ENCODE peak calls at places on chromosomes 6 and 20, in four cellular contexts. V, X, J and R are unnamed samples. For H3K4me1, the result is how much of the 10 kb centered on the place peaks cover.

GRCh38 chr6:144555078-144555477 is 269.9 kb downstream of the UTRN start:
- DNase-seq in V (no peak), X (no peak), J (no peak), R (no peak)

GRCh38 chr6:18585032-18585573 is 198.0 kb downstream of the RNF144B start:
- DNase-seq in V (peak), X (no peak), J (peak), R (peak)

GRCh38 chr6:90493332-90493731 is 93.5 kb downstream of the MAP3K7 start:
- DNase-seq in V (no peak), X (no peak), J (peak), R (no peak)

GRCh38 chr20:35561671-35562070 is 19.8 kb downstream of the ERGIC3 start:
- DNase-seq in V (peak), X (peak), J (no peak), R (no peak)

GRCh38 chr6:28606424-28607391 is 81.0 kb downstream of the GPX5 start:
- DNase-seq in V (peak), X (peak), J (peak), R (peak)

GRCh38 chr6:35893246-35893645 is 27.7 kb downstream of the SRPK1 start:
- DNase-seq in V (peak), X (no peak), J (peak), R (peak)

GRCh38 chr20:3248993-3249347 is 10.0 kb upstream of the SLC4A11 start:
- DNase-seq in V (no peak), X (no peak), J (no peak), R (no peak)

GRCh38 chr6:164693934-164694333 is 615.5 kb downstream of the C6orf118 start:
- DNase-seq in V (peak), X (no peak), J (no peak), R (no peak)

GRCh38 chr20:61588356-61589054 is 336.4 kb downstream of the CDH4 start:
- DNase-seq in V (peak), X (no peak), J (peak), R (no peak)

GRCh38 chr6:91434135-91434534 is 847.3 kb upstream of the MAP3K7 start:
- DNase-seq in V (no peak), X (no peak), J (peak), R (no peak)

GRCh38 chr20:37007898-37008649 is 56.6 kb upstream of the SAMHD1 start:
- DNase-seq in V (peak), X (no peak), J (peak), R (peak)

DNA sequence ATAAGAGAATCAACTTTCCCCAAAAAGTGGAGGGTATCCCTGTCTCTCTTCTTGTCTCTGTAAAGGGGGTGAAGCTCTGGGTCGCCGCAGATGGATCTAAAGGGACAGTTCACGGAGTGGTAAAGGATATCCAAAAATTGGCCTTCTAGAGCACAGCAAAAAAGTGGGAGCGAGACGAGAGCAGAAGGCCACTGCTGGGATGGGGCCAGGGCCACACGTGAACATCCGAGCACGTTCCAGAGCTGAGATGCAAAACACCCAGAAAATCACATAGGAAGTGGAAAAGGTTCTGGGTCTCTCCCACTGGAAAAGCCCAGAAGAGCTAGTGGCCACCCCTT is 837 bp downstream of the TRAM2 start:
- DNase-seq in V (no peak), X (no peak), J (no peak), R (no peak)
- H3K4me1 ChIP-seq in V (under half), X (under half), J (under half), R (under half)

GRCh38 chr20:32464401-32465091 is 106.4 kb downstream of the ASXL1 start:
- DNase-seq in V (no peak), X (no peak), J (no peak), R (no peak)

GRCh38 chr20:32463642-32464400 is 105.7 kb downstream of the ASXL1 start:
- DNase-seq in V (no peak), X (no peak), J (no peak), R (no peak)

GRCh38 chr20:32461836-32462600 is 103.9 kb downstream of the ASXL1 start:
- DNase-seq in V (no peak), X (no peak), J (no peak), R (no peak)

GRCh38 chr20:32465092-32465900 is 107.2 kb downstream of the ASXL1 start:
- DNase-seq in V (no peak), X (no peak), J (peak), R (peak)

DNA sequence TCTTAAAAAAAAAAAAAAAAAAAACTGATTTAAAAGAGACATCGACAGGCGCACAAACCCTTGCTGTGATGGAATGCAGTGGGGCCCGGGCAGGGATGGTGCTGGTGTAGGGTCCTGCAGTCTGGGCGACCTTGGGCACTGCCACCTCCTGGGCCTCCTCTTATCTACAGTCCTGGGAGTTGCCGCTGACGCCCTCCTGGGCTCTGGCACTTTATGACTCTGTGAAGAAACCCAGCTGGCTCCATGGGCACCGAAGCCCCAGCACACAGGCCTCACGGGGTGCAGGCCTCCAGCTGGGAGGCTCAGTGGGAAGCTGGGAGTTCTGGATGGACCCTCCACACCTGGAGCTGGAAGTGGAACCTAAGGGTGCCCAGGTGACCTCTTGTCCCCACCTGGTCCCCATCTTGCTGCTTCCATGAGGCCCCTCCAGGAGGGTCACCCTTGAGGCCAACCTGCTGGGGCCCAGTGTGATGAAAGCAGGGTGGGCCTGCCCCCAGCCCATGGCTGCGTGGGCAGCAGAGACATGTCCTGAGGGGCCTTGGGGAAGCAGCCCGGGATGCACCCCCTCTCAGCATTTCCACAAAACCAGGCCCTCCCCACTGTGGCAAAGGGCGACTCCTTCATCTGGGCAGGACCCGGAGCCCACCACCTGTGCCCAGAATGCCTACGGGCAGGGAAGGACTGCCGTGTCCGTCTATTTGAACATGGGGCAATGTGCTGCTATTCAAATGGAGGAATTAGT is 104.9 kb downstream of the ASXL1 start:
- DNase-seq in V (no peak), X (no peak), J (no peak), R (no peak)
- H2BK120ac ChIP-seq in V (no peak), X (no peak), J (no peak), R (no peak)

DNA sequence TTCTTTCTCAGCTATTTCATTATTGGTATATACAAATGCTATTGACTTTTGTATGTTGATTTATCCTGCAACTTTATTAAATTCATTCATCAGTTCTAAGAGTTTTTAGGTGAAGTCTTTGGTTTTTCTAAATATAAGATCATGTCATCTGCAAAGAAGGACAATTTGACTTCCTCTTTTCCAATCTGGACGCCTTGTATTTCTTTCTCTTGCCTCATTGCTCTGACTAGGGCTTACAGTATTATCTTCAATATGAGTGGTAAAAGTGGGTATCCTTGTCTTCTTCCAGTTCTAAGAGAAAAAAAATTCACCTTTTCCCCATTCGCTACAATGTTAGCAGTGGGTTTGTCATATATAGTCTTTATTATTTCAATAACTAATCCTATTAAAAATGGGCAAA is 38.0 kb downstream of the KIF16B start:
- DNase-seq in V (no peak), X (no peak), J (no peak), R (no peak)
- H3K4me1 ChIP-seq in V (under half), X (under half), J (under half), R (under half)

GRCh38 chr6:154732538-154732823 is 735 bp upstream of the SCAF8 start:
- DNase-seq in V (no peak), X (peak), J (no peak), R (peak)

GRCh38 chr6:154726887-154727286 is 6.3 kb upstream of the SCAF8 start:
- DNase-seq in V (no peak), X (no peak), J (no peak), R (no peak)

GRCh38 chr6:154732824-154733609 is at the start of gene SCAF8:
- DNase-seq in V (peak), X (peak), J (peak), R (peak)

GRCh38 chr6:154733610-154734379 is 579 bp downstream of the SCAF8 start:
- DNase-seq in V (peak), X (peak), J (peak), R (peak)

GRCh38 chr6:154731296-154732218 is 1.7 kb upstream of the SCAF8 start:
- DNase-seq in V (peak), X (no peak), J (no peak), R (no peak)
- H2BK120ac ChIP-seq in V (no peak), X (no peak), J (no peak), R (no peak)

GRCh38 chr20:23654722-23655121 is 17.0 kb upstream of the CST3 start:
- DNase-seq in V (no peak), X (no peak), J (no peak), R (no peak)

GRCh38 chr20:23654005-23654404 is 16.2 kb upstream of the CST3 start:
- DNase-seq in V (no peak), X (no peak), J (no peak), R (no peak)

GRCh38 chr20:23652371-23652770 is 14.6 kb upstream of the CST3 start:
- DNase-seq in V (no peak), X (no peak), J (peak), R (no peak)

GRCh38 chr20:23652926-23653325 is 15.2 kb upstream of the CST3 start:
- DNase-seq in V (no peak), X (no peak), J (no peak), R (no peak)

DNA sequence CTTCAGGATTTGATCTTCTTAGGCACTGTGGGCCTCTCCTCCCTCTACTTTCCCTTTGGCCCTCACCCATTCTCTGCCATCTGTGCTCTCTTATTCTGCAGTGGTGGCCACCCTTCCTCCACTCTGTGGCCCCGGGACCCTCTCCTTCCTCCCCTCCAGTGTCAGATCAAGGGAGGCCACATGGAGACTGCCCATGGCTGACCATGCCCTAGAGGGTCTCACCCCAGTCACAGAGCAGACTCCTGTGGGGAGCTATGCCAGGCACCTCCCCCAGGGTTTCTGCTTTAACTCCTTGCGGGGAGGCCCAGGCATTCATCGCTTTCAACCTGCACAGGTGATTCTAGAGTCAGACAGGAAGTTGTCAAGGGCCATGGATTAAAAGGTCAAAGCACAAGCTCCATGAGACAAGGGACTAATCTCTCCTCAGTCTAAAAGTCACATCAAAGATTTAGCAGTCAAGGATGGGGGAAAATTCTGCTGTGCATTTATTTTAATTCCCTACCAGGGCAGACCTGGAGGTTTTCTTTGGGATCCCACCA is 15.7 kb upstream of the CST3 start:
- DNase-seq in V (no peak), X (no peak), J (no peak), R (no peak)
- H3K4me1 ChIP-seq in V (under half), X (under half), J (under half), R (under half)

DNA sequence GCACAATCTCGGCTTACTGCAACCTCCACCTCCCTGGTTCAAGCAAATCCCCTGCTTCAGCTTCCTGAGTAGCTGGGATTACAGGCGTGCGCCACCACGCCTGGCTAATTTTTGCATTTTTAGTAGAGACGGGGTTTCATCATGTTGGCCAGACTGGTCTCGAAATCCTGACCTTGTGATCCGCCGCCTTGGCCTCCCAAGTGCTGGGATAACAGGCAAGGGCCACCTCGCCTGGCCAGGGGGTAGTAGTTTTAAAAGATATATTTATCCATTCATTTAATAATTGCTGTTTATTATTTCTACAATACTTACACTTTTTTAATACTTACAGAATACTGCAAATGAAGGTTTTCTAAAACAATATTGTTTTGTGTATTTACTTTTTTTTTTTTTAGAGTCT is 15.5 kb upstream of the DDX27 start:
- DNase-seq in V (no peak), X (no peak), J (no peak), R (no peak)
- H2BK120ac ChIP-seq in V (no peak), X (no peak), J (no peak), R (no peak)

GRCh38 chr20:7361321-7361720 is 578.9 kb downstream of the HAO1 start:
- DNase-seq in V (no peak), X (no peak), J (no peak), R (no peak)

GRCh38 chr20:7371518-7372158 is 568.6 kb downstream of the HAO1 start:
- DNase-seq in V (no peak), X (no peak), J (no peak), R (no peak)

GRCh38 chr20:7362601-7363000 is 577.7 kb downstream of the HAO1 start:
- DNase-seq in V (no peak), X (no peak), J (no peak), R (no peak)

GRCh38 chr20:7366189-7366588 is 574.1 kb downstream of the HAO1 start:
- DNase-seq in V (no peak), X (no peak), J (no peak), R (no peak)
- H3K4me1 ChIP-seq in V (under half), X (under half), J (under half), R (under half)

DNA sequence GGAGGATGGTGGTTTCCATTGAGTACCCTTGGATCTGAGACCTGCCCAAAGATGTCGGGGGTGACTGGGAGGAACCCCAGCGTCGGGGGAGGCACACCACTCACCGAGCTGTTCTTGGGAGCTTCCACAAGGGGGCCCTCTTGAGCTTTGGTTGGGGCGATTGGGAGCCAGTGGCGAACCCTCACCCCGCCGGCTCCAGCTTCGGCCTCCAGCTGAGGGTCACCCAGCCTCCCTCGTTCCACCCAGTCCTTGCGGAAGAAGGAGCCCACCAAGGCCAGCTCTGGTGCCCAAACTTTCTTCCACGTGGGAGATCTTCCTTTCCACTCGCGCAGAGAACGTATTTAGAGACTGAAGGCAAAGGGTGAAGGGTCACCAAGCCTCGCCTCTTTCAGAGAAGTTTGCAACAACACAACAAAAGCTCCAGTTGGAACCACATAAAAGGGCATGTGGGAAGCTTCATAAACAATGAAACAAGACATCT is 33.6 kb downstream of the APCDD1L start:
- DNase-seq in V (peak), X (peak), J (no peak), R (no peak)
- H2BK120ac ChIP-seq in V (no peak), X (no peak), J (no peak), R (no peak)